ENCODE peak calls at places on chromosomes 13 and 19, in seven cellular contexts. A is esophagus muscularis mucosa, C is HCT116, Q is sigmoid colon, G is tibial nerve, M is ovary, K is IMR-90. Y is an unnamed sample.

GRCh38 chr19:39737929-39738328 is at the start of gene CLC:
- DNase-seq in Q (no peak), M (no peak), G (no peak), C (no peak), K (no peak), A (no peak), Y (no peak)

GRCh38 chr19:38082256-38083118 is 141.5 kb downstream of the DPF1 start:
- DNase-seq in G (no peak), M (no peak), A (no peak), Q (no peak), K (no peak), C (no peak), Y (no peak)

GRCh38 chr19:21603431-21604153 is 98.2 kb downstream of the ZNF429 start:
- DNase-seq in C (no peak), K (no peak), Q (no peak), M (no peak), G (no peak), A (no peak), Y (no peak)

GRCh38 chr19:52936151-52936957 is 13.1 kb upstream of the ZNF888 start:
- DNase-seq in M (no peak), G (no peak), Q (peak; percentile 19), A (no peak), K (no peak), C (no peak), Y (no peak)

GRCh38 chr13:20521388-20521787 is 4.3 kb downstream of the CRYL1 start:
- DNase-seq in C (no peak), M (no peak), K (no peak), A (no peak), Q (no peak), G (no peak), Y (no peak)

GRCh38 chr13:77975358-77976042 is 56.9 kb upstream of the EDNRB start:
- DNase-seq in M (no peak), K (no peak), Q (no peak), A (no peak), G (no peak), C (no peak), Y (no peak)

GRCh38 chr13:46751811-46752635 is 44.9 kb downstream of the ESD start:
- DNase-seq in Q (no peak), G (no peak), K (peak; percentile 45), M (no peak), C (no peak), A (no peak), Y (peak; percentile 77)

GRCh38 chr13:114026128-114026880 is 52.4 kb upstream of the C13orf46 start:
- DNase-seq in Q (no peak), M (peak; percentile 54), A (no peak), C (no peak), K (no peak), G (no peak), Y (no peak)

GRCh38 chr13:59790626-59791025 is 373.1 kb downstream of the DIAPH3 start:
- DNase-seq in C (no peak), K (peak; percentile 11), G (no peak), M (no peak), A (no peak), Q (no peak), Y (no peak)

GRCh38 chr13:79307866-79308298 is 98.2 kb downstream of the RBM26 start:
- DNase-seq in G (no peak), A (no peak), M (peak; percentile 42), Q (no peak), C (no peak), K (peak; percentile 61), Y (no peak)

GRCh38 chr13:84654654-84655244 is 772.5 kb upstream of the SLITRK1 start:
- DNase-seq in Q (no peak), G (no peak), A (no peak), K (no peak), M (no peak), C (no peak), Y (no peak)

GRCh38 chr19:35107541-35107939 is 8.1 kb upstream of the FXYD3 start:
- DNase-seq in C (peak; percentile 78), G (peak; percentile 57), Q (peak; percentile 80), M (no peak), A (no peak), K (no peak), Y (no peak)

DNA sequence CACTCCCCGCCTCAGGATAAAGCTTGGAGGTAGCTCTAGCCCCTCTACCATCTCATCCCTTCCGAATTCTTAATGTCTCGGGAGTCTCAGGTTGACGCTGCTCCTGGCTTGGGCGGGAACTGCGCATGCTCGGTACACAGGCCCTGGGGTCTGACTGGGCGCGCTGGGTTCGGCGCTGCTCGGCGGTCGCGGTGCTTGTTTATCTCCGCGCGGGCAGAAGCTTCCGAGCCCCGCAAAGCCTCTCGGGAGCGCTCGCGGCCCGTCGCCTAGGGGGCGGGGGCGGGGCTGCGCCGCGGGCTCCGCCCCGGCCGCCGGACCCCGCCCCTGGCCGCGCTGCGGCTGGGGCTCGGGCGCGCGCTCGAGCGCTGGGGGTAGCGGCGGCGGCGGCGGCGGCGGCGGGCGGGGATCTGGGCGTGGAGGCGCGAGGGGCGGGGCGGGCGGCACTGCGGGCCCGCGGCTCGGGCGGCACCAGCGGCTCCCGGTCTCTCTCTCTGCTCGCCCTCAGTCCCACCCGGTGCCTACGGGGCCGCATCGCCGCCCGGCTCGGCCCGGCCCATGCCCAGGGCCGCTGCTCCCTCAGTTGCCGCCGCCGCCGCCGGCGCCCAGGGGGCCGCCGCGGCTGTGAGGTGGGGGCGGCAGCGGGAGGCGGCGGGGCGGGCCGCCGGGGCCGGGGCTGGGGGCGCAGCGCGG is at the start of gene RAP2A:
- DNase-seq in M (peak; percentile 94), K (peak; percentile 91), G (peak; percentile 79), A (peak; percentile 94), Q (peak; percentile 96), C (peak; percentile 65), Y (peak; percentile 98)
- TF ChIP-seq CTCF in M (no peak), K (no peak), G (no peak), A (no peak), Q (no peak), C (no peak), Y (no peak)

GRCh38 chr19:47110521-47111080 is 3.0 kb downstream of the ZC3H4 start:
- DNase-seq in Q (no peak), A (no peak), K (no peak), M (no peak), C (no peak), G (no peak), Y (peak; percentile 86)

GRCh38 chr19:47112166-47112663 is 1.4 kb downstream of the ZC3H4 start:
- DNase-seq in K (peak; percentile 85), C (no peak), Q (peak; percentile 96), M (peak; percentile 91), A (peak; percentile 98), G (peak; percentile 72), Y (peak; percentile 98)

GRCh38 chr19:47111682-47112165 is 1.9 kb downstream of the ZC3H4 start:
- DNase-seq in A (no peak), G (no peak), Q (no peak), K (no peak), M (no peak), C (no peak), Y (no peak)

GRCh38 chr19:47109541-47110375 is 3.8 kb downstream of the ZC3H4 start:
- DNase-seq in C (no peak), M (no peak), G (no peak), Q (no peak), A (no peak), K (peak; percentile 49), Y (peak; percentile 78)

DNA sequence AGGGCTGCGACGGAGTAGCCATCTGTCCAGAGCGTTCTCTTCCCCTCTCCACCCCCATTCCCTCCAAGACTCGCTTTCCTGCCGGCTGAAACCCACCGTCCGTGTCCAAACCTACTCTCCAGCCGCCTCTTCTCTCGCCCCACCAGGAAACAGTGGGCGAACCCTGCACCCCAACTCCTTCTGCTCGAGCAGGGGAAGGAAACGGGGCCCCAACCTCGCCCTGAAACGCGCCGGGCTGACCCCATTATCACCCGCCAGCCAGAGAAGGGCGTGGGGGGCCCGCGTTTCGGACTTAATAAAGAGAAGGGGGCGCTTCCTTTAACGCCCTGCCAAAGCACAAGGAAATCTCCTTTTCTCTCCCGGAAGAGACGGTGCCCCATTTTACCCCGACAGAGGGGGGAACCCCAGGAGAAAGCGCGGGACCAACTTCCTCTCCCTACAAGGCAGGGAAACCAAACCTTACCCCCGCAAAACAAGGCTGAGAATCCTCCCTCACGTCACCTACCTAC is 2.4 kb downstream of the ZC3H4 start:
- DNase-seq in M (peak; percentile 60), G (no peak), A (no peak), Q (peak; percentile 71), C (no peak), K (no peak), Y (peak; percentile 89)
- TF ChIP-seq POLR2A in M (no peak), G (no peak), A (no peak), Q (no peak), C (no peak), K (no peak), Y (no peak)

GRCh38 chr13:37680137-37680536 is 81.6 kb upstream of the POSTN start:
- DNase-seq in A (no peak), Q (no peak), C (no peak), K (no peak), M (no peak), G (no peak), Y (no peak)

GRCh38 chr13:37681295-37682032 is 82.9 kb upstream of the POSTN start:
- DNase-seq in Q (no peak), M (no peak), A (no peak), C (no peak), K (peak; percentile 94), G (no peak), Y (no peak)

GRCh38 chr13:37682496-37682895 is 83.9 kb upstream of the POSTN start:
- DNase-seq in M (no peak), Q (no peak), A (no peak), C (no peak), K (no peak), G (no peak), Y (no peak)

DNA sequence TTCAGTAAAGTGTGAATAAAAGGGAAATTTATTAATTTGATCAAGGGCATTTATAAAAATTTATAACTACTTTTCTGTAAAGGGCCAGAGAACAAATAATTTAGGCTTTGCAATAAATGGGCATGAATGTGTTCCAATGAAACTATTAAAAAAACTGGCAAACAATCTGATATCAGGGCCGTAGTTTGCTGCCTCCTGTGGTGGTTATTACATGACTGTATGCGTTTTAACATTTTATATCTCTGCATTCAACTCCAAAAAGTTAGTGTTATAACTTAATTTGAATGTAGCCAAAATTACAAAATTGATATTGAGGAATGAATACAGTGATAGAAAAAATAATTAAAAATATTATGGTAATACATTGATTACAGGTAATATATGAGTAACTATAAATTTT is 80.5 kb upstream of the POSTN start:
- DNase-seq in K (no peak), G (no peak), A (no peak), Q (no peak), M (no peak), C (no peak), Y (no peak)
- TF ChIP-seq CTCF in K (peak; percentile 10), G (no peak), A (no peak), Q (no peak), M (no peak), C (no peak), Y (no peak)

DNA sequence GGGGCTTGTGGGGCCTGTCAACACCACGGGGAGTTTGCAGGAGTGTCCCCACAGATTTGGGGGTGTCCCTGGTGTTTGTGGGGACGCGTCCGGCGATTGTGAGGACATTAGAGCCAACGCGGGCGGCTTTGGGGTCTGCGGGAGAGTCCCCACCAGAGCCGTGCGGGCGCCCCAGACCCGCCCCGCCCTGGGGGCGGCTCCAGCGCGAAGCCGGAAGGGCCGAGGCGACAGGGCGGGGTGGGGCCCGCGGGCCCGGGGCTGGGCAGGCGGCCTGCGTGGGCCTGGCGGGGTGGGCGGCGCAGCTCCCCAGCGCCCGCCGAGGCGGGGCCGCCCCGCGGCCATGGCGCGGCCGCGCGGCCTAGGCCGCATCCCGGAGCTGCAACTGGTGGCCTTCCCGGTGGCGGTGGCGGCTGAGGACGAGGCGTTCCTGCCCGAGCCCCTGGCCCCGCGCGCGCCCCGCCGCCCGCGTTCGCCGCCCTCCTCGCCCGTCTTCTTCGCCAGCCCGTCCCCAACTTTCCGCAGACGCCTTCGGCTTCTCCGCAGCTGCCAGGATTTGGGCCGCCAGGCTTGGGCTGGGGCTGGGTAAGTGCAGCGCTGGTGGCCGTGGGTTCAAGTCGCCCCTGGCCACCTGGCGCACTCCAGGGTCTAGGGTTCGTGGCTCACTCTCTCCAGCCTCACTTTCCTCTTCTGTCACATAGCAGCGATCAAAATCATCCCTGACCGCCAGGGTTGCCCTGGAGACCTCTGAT is 10.3 kb downstream of the PDE4A start:
- DNase-seq in A (no peak), K (peak; percentile 37), Q (peak; percentile 80), M (no peak), G (no peak), C (no peak), Y (peak; percentile 85)
- TF ChIP-seq POLR2A in A (no peak), K (no peak), Q (no peak), M (no peak), G (peak; percentile 32), C (peak; percentile 46), Y (no peak)

Y was measured in spleen.